ENCODE peak calls at places on chromosomes 11 and 22, in eight cellular contexts. One of them, this sample, is unnamed.

GRCh38 chr11:134532176-134532920 is 120.3 kb upstream of the B3GAT1 start:
- DNase-seq in small intestine: no peak
- DNase-seq in AG09309: no peak
- DNase-seq in A549: no peak
- DNase-seq in amniotic stem cell: no peak
- DNase-seq in activated naive CD4-positive, alpha-beta T cell treated with anti-CD3 and anti-CD28 coated beads, Interleukin-2, amount 50 U/mL, for 72 hours: no peak
- DNase-seq in activated T-cell treated with anti-CD3 and anti-CD28 coated beads, Interleukin-2, amount 50 U/mL, for 48 hours: no peak
- DNase-seq in adipocyte: no peak
- DNase-seq in this sample: no peak

GRCh38 chr11:12777208-12777874 is 103.1 kb downstream of the TEAD1 start:
- DNase-seq in small intestine: peak; percentile 21
- DNase-seq in activated naive CD4-positive, alpha-beta T cell treated with anti-CD3 and anti-CD28 coated beads, Interleukin-2, amount 50 U/mL, for 72 hours: no peak
- DNase-seq in activated T-cell treated with anti-CD3 and anti-CD28 coated beads, Interleukin-2, amount 50 U/mL, for 48 hours: no peak
- DNase-seq in adipocyte: peak; percentile 84
- DNase-seq in AG09309: no peak
- DNase-seq in amniotic stem cell: no peak
- DNase-seq in A549: no peak
- DNase-seq in this sample: no peak

GRCh38 chr22:37210041-37210803 is 2.1 kb downstream of the SSTR3 start:
- DNase-seq in AG09309: no peak
- DNase-seq in small intestine: no peak
- DNase-seq in amniotic stem cell: no peak
- DNase-seq in activated naive CD4-positive, alpha-beta T cell treated with anti-CD3 and anti-CD28 coated beads, Interleukin-2, amount 50 U/mL, for 72 hours: no peak
- DNase-seq in adipocyte: no peak
- DNase-seq in activated T-cell treated with anti-CD3 and anti-CD28 coated beads, Interleukin-2, amount 50 U/mL, for 48 hours: no peak
- DNase-seq in A549: no peak
- DNase-seq in this sample: peak; percentile 45

GRCh38 chr11:90251599-90251998 is 28.8 kb upstream of the CHORDC1 start:
- DNase-seq in A549: no peak
- DNase-seq in activated naive CD4-positive, alpha-beta T cell treated with anti-CD3 and anti-CD28 coated beads, Interleukin-2, amount 50 U/mL, for 72 hours: no peak
- DNase-seq in small intestine: no peak
- DNase-seq in amniotic stem cell: no peak
- DNase-seq in AG09309: no peak
- DNase-seq in activated T-cell treated with anti-CD3 and anti-CD28 coated beads, Interleukin-2, amount 50 U/mL, for 48 hours: no peak
- DNase-seq in adipocyte: no peak
- DNase-seq in this sample: no peak

GRCh38 chr11:3840870-3841425 is at the start of gene RHOG:
- DNase-seq in small intestine: peak; percentile 83
- DNase-seq in activated T-cell treated with anti-CD3 and anti-CD28 coated beads, Interleukin-2, amount 50 U/mL, for 48 hours: peak; percentile 96
- DNase-seq in activated naive CD4-positive, alpha-beta T cell treated with anti-CD3 and anti-CD28 coated beads, Interleukin-2, amount 50 U/mL, for 72 hours: no peak
- DNase-seq in AG09309: peak; percentile 35
- DNase-seq in adipocyte: peak; percentile 88
- DNase-seq in A549: peak; percentile 80
- DNase-seq in amniotic stem cell: peak; percentile 65
- DNase-seq in this sample: peak; percentile 89

GRCh38 chr22:31577711-31578110 is 81.4 kb downstream of the SFI1 start:
- DNase-seq in A549: no peak
- DNase-seq in activated T-cell treated with anti-CD3 and anti-CD28 coated beads, Interleukin-2, amount 50 U/mL, for 48 hours: no peak
- DNase-seq in small intestine: no peak
- DNase-seq in amniotic stem cell: no peak
- DNase-seq in adipocyte: no peak
- DNase-seq in AG09309: no peak
- DNase-seq in activated naive CD4-positive, alpha-beta T cell treated with anti-CD3 and anti-CD28 coated beads, Interleukin-2, amount 50 U/mL, for 72 hours: no peak
- DNase-seq in this sample: no peak

GRCh38 chr11:69644071-69644961 is 3.4 kb downstream of the CCND1 start:
- DNase-seq in amniotic stem cell: peak; percentile 66
- DNase-seq in AG09309: peak; percentile 55
- DNase-seq in activated T-cell treated with anti-CD3 and anti-CD28 coated beads, Interleukin-2, amount 50 U/mL, for 48 hours: no peak
- DNase-seq in A549: peak; percentile 28
- DNase-seq in activated naive CD4-positive, alpha-beta T cell treated with anti-CD3 and anti-CD28 coated beads, Interleukin-2, amount 50 U/mL, for 72 hours: no peak
- DNase-seq in adipocyte: peak; percentile 97
- DNase-seq in small intestine: peak; percentile 58
- DNase-seq in this sample: peak; percentile 89

GRCh38 chr11:47124675-47125074 is 52.0 kb downstream of the ARFGAP2 start:
- DNase-seq in adipocyte: peak; percentile 11
- DNase-seq in AG09309: no peak
- DNase-seq in amniotic stem cell: no peak
- DNase-seq in activated T-cell treated with anti-CD3 and anti-CD28 coated beads, Interleukin-2, amount 50 U/mL, for 48 hours: no peak
- DNase-seq in activated naive CD4-positive, alpha-beta T cell treated with anti-CD3 and anti-CD28 coated beads, Interleukin-2, amount 50 U/mL, for 72 hours: no peak
- DNase-seq in small intestine: no peak
- DNase-seq in A549: no peak
- DNase-seq in this sample: no peak

GRCh38 chr22:44707752-44708151 is 5.7 kb downstream of the PRR5 start:
- DNase-seq in AG09309: peak; percentile 25
- DNase-seq in A549: no peak
- DNase-seq in activated naive CD4-positive, alpha-beta T cell treated with anti-CD3 and anti-CD28 coated beads, Interleukin-2, amount 50 U/mL, for 72 hours: no peak
- DNase-seq in adipocyte: peak; percentile 16
- DNase-seq in amniotic stem cell: no peak
- DNase-seq in small intestine: no peak
- DNase-seq in activated T-cell treated with anti-CD3 and anti-CD28 coated beads, Interleukin-2, amount 50 U/mL, for 48 hours: no peak
- DNase-seq in this sample: no peak

GRCh38 chr11:108403072-108403471 is 64.3 kb downstream of the C11orf65 start:
- DNase-seq in amniotic stem cell: no peak
- DNase-seq in AG09309: no peak
- DNase-seq in activated T-cell treated with anti-CD3 and anti-CD28 coated beads, Interleukin-2, amount 50 U/mL, for 48 hours: no peak
- DNase-seq in activated naive CD4-positive, alpha-beta T cell treated with anti-CD3 and anti-CD28 coated beads, Interleukin-2, amount 50 U/mL, for 72 hours: no peak
- DNase-seq in small intestine: no peak
- DNase-seq in adipocyte: no peak
- DNase-seq in A549: no peak
- DNase-seq in this sample: no peak

GRCh38 chr22:37493979-37494378 is 7.8 kb upstream of the MFNG start:
- DNase-seq in activated T-cell treated with anti-CD3 and anti-CD28 coated beads, Interleukin-2, amount 50 U/mL, for 48 hours: no peak
- DNase-seq in AG09309: no peak
- DNase-seq in A549: no peak
- DNase-seq in adipocyte: no peak
- DNase-seq in amniotic stem cell: no peak
- DNase-seq in activated naive CD4-positive, alpha-beta T cell treated with anti-CD3 and anti-CD28 coated beads, Interleukin-2, amount 50 U/mL, for 72 hours: no peak
- DNase-seq in small intestine: no peak
- DNase-seq in this sample: no peak

GRCh38 chr22:48944756-48945620 is 882.7 kb downstream of the BRD1 start:
- DNase-seq in AG09309: no peak
- DNase-seq in activated naive CD4-positive, alpha-beta T cell treated with anti-CD3 and anti-CD28 coated beads, Interleukin-2, amount 50 U/mL, for 72 hours: no peak
- DNase-seq in A549: no peak
- DNase-seq in amniotic stem cell: no peak
- DNase-seq in activated T-cell treated with anti-CD3 and anti-CD28 coated beads, Interleukin-2, amount 50 U/mL, for 48 hours: no peak
- DNase-seq in adipocyte: no peak
- DNase-seq in small intestine: no peak
- DNase-seq in this sample: no peak

GRCh38 chr22:19843857-19844422 is 10.7 kb downstream of the GNB1L start:
- DNase-seq in activated T-cell treated with anti-CD3 and anti-CD28 coated beads, Interleukin-2, amount 50 U/mL, for 48 hours: no peak
- DNase-seq in activated naive CD4-positive, alpha-beta T cell treated with anti-CD3 and anti-CD28 coated beads, Interleukin-2, amount 50 U/mL, for 72 hours: no peak
- DNase-seq in A549: no peak
- DNase-seq in amniotic stem cell: no peak
- DNase-seq in AG09309: no peak
- DNase-seq in small intestine: no peak
- DNase-seq in adipocyte: no peak
- DNase-seq in this sample: no peak

GRCh38 chr22:36362819-36363377 is 24.9 kb downstream of the MYH9 start:
- DNase-seq in activated naive CD4-positive, alpha-beta T cell treated with anti-CD3 and anti-CD28 coated beads, Interleukin-2, amount 50 U/mL, for 72 hours: no peak
- DNase-seq in A549: no peak
- DNase-seq in activated T-cell treated with anti-CD3 and anti-CD28 coated beads, Interleukin-2, amount 50 U/mL, for 48 hours: peak; percentile 66
- DNase-seq in adipocyte: peak; percentile 62
- DNase-seq in AG09309: no peak
- DNase-seq in small intestine: no peak
- DNase-seq in amniotic stem cell: no peak
- DNase-seq in this sample: no peak

GRCh38 chr11:74147199-74147929 is 23.4 kb downstream of the C2CD3 start:
- DNase-seq in AG09309: no peak
- DNase-seq in activated T-cell treated with anti-CD3 and anti-CD28 coated beads, Interleukin-2, amount 50 U/mL, for 48 hours: no peak
- DNase-seq in A549: no peak
- DNase-seq in small intestine: no peak
- DNase-seq in amniotic stem cell: no peak
- DNase-seq in adipocyte: peak; percentile 38
- DNase-seq in activated naive CD4-positive, alpha-beta T cell treated with anti-CD3 and anti-CD28 coated beads, Interleukin-2, amount 50 U/mL, for 72 hours: no peak
- DNase-seq in this sample: no peak

GRCh38 chr11:106329273-106330018 is 252.0 kb downstream of the AASDHPPT start:
- DNase-seq in amniotic stem cell: no peak
- DNase-seq in activated T-cell treated with anti-CD3 and anti-CD28 coated beads, Interleukin-2, amount 50 U/mL, for 48 hours: no peak
- DNase-seq in AG09309: no peak
- DNase-seq in adipocyte: no peak
- DNase-seq in small intestine: no peak
- DNase-seq in activated naive CD4-positive, alpha-beta T cell treated with anti-CD3 and anti-CD28 coated beads, Interleukin-2, amount 50 U/mL, for 72 hours: no peak
- DNase-seq in A549: no peak
- DNase-seq in this sample: no peak

This sample was measured in hepatocyte.